ENCODE peak calls at places on chromosomes 12 and 14, in nine cellular contexts. One of them, this sample, is unnamed.

GRCh38 chr12:28998662-28999120 is 150.4 kb upstream of the FAR2 start:
- DNase-seq in cardiac muscle cell: peak; percentile 2
- DNase-seq in GM04504: peak; percentile 8
- DNase-seq in T-helper 2 cell: no peak
- DNase-seq in activated T-helper 1 cell treated with anti-CD3 and anti-CD28 coated beads, Interleukin-2, amount 50 U/mL, for 16 hours: no peak
- DNase-seq in progenitor cell of endocrine pancreas: no peak
- DNase-seq in NCI-H524: peak; percentile 9
- DNase-seq in EH: peak; percentile 49
- DNase-seq in transverse colon: no peak
- DNase-seq in this sample: no peak

GRCh38 chr12:43238281-43238680 is 313.7 kb downstream of the ADAMTS20 start:
- DNase-seq in cardiac muscle cell: no peak
- DNase-seq in GM04504: no peak
- DNase-seq in T-helper 2 cell: no peak
- DNase-seq in activated T-helper 1 cell treated with anti-CD3 and anti-CD28 coated beads, Interleukin-2, amount 50 U/mL, for 16 hours: no peak
- DNase-seq in progenitor cell of endocrine pancreas: no peak
- DNase-seq in NCI-H524: no peak
- DNase-seq in EH: no peak
- DNase-seq in transverse colon: no peak
- DNase-seq in this sample: no peak

GRCh38 chr12:77681726-77682125 is 149.0 kb upstream of the NAV3 start:
- DNase-seq in cardiac muscle cell: no peak
- DNase-seq in GM04504: no peak
- DNase-seq in T-helper 2 cell: no peak
- DNase-seq in activated T-helper 1 cell treated with anti-CD3 and anti-CD28 coated beads, Interleukin-2, amount 50 U/mL, for 16 hours: no peak
- DNase-seq in progenitor cell of endocrine pancreas: no peak
- DNase-seq in NCI-H524: no peak
- DNase-seq in EH: no peak
- DNase-seq in transverse colon: no peak
- DNase-seq in this sample: no peak

GRCh38 chr14:83120187-83120586 is 1586.5 kb upstream of the SEL1L start:
- DNase-seq in cardiac muscle cell: no peak
- DNase-seq in GM04504: no peak
- DNase-seq in T-helper 2 cell: no peak
- DNase-seq in activated T-helper 1 cell treated with anti-CD3 and anti-CD28 coated beads, Interleukin-2, amount 50 U/mL, for 16 hours: no peak
- DNase-seq in progenitor cell of endocrine pancreas: no peak
- DNase-seq in NCI-H524: no peak
- DNase-seq in EH: no peak
- DNase-seq in transverse colon: no peak
- DNase-seq in this sample: no peak

GRCh38 chr12:128025856-128026255 is 241.1 kb upstream of the TMEM132C start:
- DNase-seq in cardiac muscle cell: no peak
- DNase-seq in GM04504: no peak
- DNase-seq in T-helper 2 cell: no peak
- DNase-seq in activated T-helper 1 cell treated with anti-CD3 and anti-CD28 coated beads, Interleukin-2, amount 50 U/mL, for 16 hours: no peak
- DNase-seq in progenitor cell of endocrine pancreas: no peak
- DNase-seq in NCI-H524: peak; percentile 7
- DNase-seq in EH: no peak
- DNase-seq in transverse colon: peak; percentile 73
- DNase-seq in this sample: peak; percentile 58

GRCh38 chr14:66401447-66402095 is 84.6 kb upstream of the CCDC196 start:
- DNase-seq in cardiac muscle cell: no peak
- DNase-seq in GM04504: no peak
- DNase-seq in T-helper 2 cell: no peak
- DNase-seq in activated T-helper 1 cell treated with anti-CD3 and anti-CD28 coated beads, Interleukin-2, amount 50 U/mL, for 16 hours: no peak
- DNase-seq in progenitor cell of endocrine pancreas: no peak
- DNase-seq in NCI-H524: peak; percentile 83
- DNase-seq in EH: no peak
- DNase-seq in transverse colon: no peak
- DNase-seq in this sample: no peak

GRCh38 chr12:66103011-66103913 is 27.3 kb downstream of the LLPH start:
- DNase-seq in cardiac muscle cell: no peak
- DNase-seq in GM04504: no peak
- DNase-seq in T-helper 2 cell: no peak
- DNase-seq in activated T-helper 1 cell treated with anti-CD3 and anti-CD28 coated beads, Interleukin-2, amount 50 U/mL, for 16 hours: no peak
- DNase-seq in progenitor cell of endocrine pancreas: no peak
- DNase-seq in NCI-H524: no peak
- DNase-seq in EH: peak; percentile 78
- DNase-seq in transverse colon: no peak
- DNase-seq in this sample: no peak

GRCh38 chr14:79496701-79497100 is 714.6 kb downstream of the DIO2 start:
- DNase-seq in cardiac muscle cell: no peak
- DNase-seq in GM04504: no peak
- DNase-seq in T-helper 2 cell: no peak
- DNase-seq in activated T-helper 1 cell treated with anti-CD3 and anti-CD28 coated beads, Interleukin-2, amount 50 U/mL, for 16 hours: no peak
- DNase-seq in progenitor cell of endocrine pancreas: no peak
- DNase-seq in NCI-H524: peak; percentile 98
- DNase-seq in EH: no peak
- DNase-seq in transverse colon: no peak
- DNase-seq in this sample: no peak

GRCh38 chr14:26719514-26719913 is 121.7 kb upstream of the NOVA1 start:
- DNase-seq in cardiac muscle cell: no peak
- DNase-seq in GM04504: no peak
- DNase-seq in T-helper 2 cell: no peak
- DNase-seq in activated T-helper 1 cell treated with anti-CD3 and anti-CD28 coated beads, Interleukin-2, amount 50 U/mL, for 16 hours: no peak
- DNase-seq in progenitor cell of endocrine pancreas: no peak
- DNase-seq in NCI-H524: no peak
- DNase-seq in EH: no peak
- DNase-seq in transverse colon: no peak
- DNase-seq in this sample: no peak

GRCh38 chr12:9760699-9761406 is at the start of gene CD69:
- DNase-seq in cardiac muscle cell: no peak
- DNase-seq in GM04504: no peak
- DNase-seq in T-helper 2 cell: peak; percentile 94
- DNase-seq in activated T-helper 1 cell treated with anti-CD3 and anti-CD28 coated beads, Interleukin-2, amount 50 U/mL, for 16 hours: peak; percentile 34
- DNase-seq in progenitor cell of endocrine pancreas: no peak
- DNase-seq in NCI-H524: no peak
- DNase-seq in EH: no peak
- DNase-seq in transverse colon: peak; percentile 71
- DNase-seq in this sample: peak; percentile 39

GRCh38 chr14:54259821-54260220 is 137.0 kb upstream of the CDKN3 start:
- DNase-seq in cardiac muscle cell: no peak
- DNase-seq in GM04504: no peak
- DNase-seq in T-helper 2 cell: no peak
- DNase-seq in activated T-helper 1 cell treated with anti-CD3 and anti-CD28 coated beads, Interleukin-2, amount 50 U/mL, for 16 hours: no peak
- DNase-seq in progenitor cell of endocrine pancreas: no peak
- DNase-seq in NCI-H524: no peak
- DNase-seq in EH: no peak
- DNase-seq in transverse colon: no peak
- DNase-seq in this sample: no peak

GRCh38 chr12:118704517-118704916 is 276.8 kb upstream of the SRRM4 start:
- DNase-seq in cardiac muscle cell: no peak
- DNase-seq in GM04504: no peak
- DNase-seq in T-helper 2 cell: no peak
- DNase-seq in activated T-helper 1 cell treated with anti-CD3 and anti-CD28 coated beads, Interleukin-2, amount 50 U/mL, for 16 hours: no peak
- DNase-seq in progenitor cell of endocrine pancreas: no peak
- DNase-seq in NCI-H524: peak; percentile 38
- DNase-seq in EH: no peak
- DNase-seq in transverse colon: no peak
- DNase-seq in this sample: no peak

GRCh38 chr12:26062566-26062965 is 62.3 kb downstream of the BHLHE41 start:
- DNase-seq in cardiac muscle cell: no peak
- DNase-seq in GM04504: no peak
- DNase-seq in T-helper 2 cell: no peak
- DNase-seq in activated T-helper 1 cell treated with anti-CD3 and anti-CD28 coated beads, Interleukin-2, amount 50 U/mL, for 16 hours: no peak
- DNase-seq in progenitor cell of endocrine pancreas: no peak
- DNase-seq in NCI-H524: no peak
- DNase-seq in EH: peak; percentile 76
- DNase-seq in transverse colon: no peak
- DNase-seq in this sample: no peak

GRCh38 chr14:92314182-92314581 is 8.8 kb upstream of the SLC24A4 start:
- DNase-seq in cardiac muscle cell: no peak
- DNase-seq in GM04504: no peak
- DNase-seq in T-helper 2 cell: no peak
- DNase-seq in activated T-helper 1 cell treated with anti-CD3 and anti-CD28 coated beads, Interleukin-2, amount 50 U/mL, for 16 hours: no peak
- DNase-seq in progenitor cell of endocrine pancreas: no peak
- DNase-seq in NCI-H524: no peak
- DNase-seq in EH: no peak
- DNase-seq in transverse colon: no peak
- DNase-seq in this sample: no peak

GRCh38 chr14:36747411-36748184 is 85.9 kb downstream of the PAX9 start:
- DNase-seq in cardiac muscle cell: no peak
- DNase-seq in GM04504: no peak
- DNase-seq in T-helper 2 cell: no peak
- DNase-seq in activated T-helper 1 cell treated with anti-CD3 and anti-CD28 coated beads, Interleukin-2, amount 50 U/mL, for 16 hours: no peak
- DNase-seq in progenitor cell of endocrine pancreas: no peak
- DNase-seq in NCI-H524: peak; percentile 52
- DNase-seq in EH: peak; percentile 11
- DNase-seq in transverse colon: no peak
- DNase-seq in this sample: no peak

GRCh38 chr12:50218386-50218785 is 51.2 kb upstream of the CERS5 start:
- DNase-seq in cardiac muscle cell: no peak
- DNase-seq in GM04504: no peak
- DNase-seq in T-helper 2 cell: no peak
- DNase-seq in activated T-helper 1 cell treated with anti-CD3 and anti-CD28 coated beads, Interleukin-2, amount 50 U/mL, for 16 hours: no peak
- DNase-seq in progenitor cell of endocrine pancreas: no peak
- DNase-seq in NCI-H524: no peak
- DNase-seq in EH: peak; percentile 68
- DNase-seq in transverse colon: no peak
- DNase-seq in this sample: no peak

GRCh38 chr12:98126637-98127335 is 388.6 kb upstream of the TMPO start:
- DNase-seq in cardiac muscle cell: no peak
- DNase-seq in GM04504: no peak
- DNase-seq in T-helper 2 cell: no peak
- DNase-seq in activated T-helper 1 cell treated with anti-CD3 and anti-CD28 coated beads, Interleukin-2, amount 50 U/mL, for 16 hours: no peak
- DNase-seq in progenitor cell of endocrine pancreas: no peak
- DNase-seq in NCI-H524: no peak
- DNase-seq in EH: no peak
- DNase-seq in transverse colon: no peak
- DNase-seq in this sample: no peak

GRCh38 chr12:6567112-6567680 is 895 bp downstream of the NOP2 start:
- DNase-seq in cardiac muscle cell: no peak
- DNase-seq in GM04504: no peak
- DNase-seq in T-helper 2 cell: no peak
- DNase-seq in activated T-helper 1 cell treated with anti-CD3 and anti-CD28 coated beads, Interleukin-2, amount 50 U/mL, for 16 hours: no peak
- DNase-seq in progenitor cell of endocrine pancreas: no peak
- DNase-seq in NCI-H524: no peak
- DNase-seq in EH: peak; percentile 20
- DNase-seq in transverse colon: no peak
- DNase-seq in this sample: no peak

GRCh38 chr12:62934799-62935674 is at the start of gene PPM1H:
- DNase-seq in cardiac muscle cell: peak; percentile 89
- DNase-seq in GM04504: no peak
- DNase-seq in T-helper 2 cell: peak; percentile 54
- DNase-seq in activated T-helper 1 cell treated with anti-CD3 and anti-CD28 coated beads, Interleukin-2, amount 50 U/mL, for 16 hours: no peak
- DNase-seq in progenitor cell of endocrine pancreas: peak; percentile 98
- DNase-seq in NCI-H524: peak; percentile 75
- DNase-seq in EH: peak; percentile 60
- DNase-seq in transverse colon: peak; percentile 82
- DNase-seq in this sample: peak; percentile 86

GRCh38 chr12:53670966-53671365 is 4.9 kb downstream of the ATP5MC2 start:
- DNase-seq in cardiac muscle cell: no peak
- DNase-seq in GM04504: no peak
- DNase-seq in T-helper 2 cell: peak; percentile 21
- DNase-seq in activated T-helper 1 cell treated with anti-CD3 and anti-CD28 coated beads, Interleukin-2, amount 50 U/mL, for 16 hours: no peak
- DNase-seq in progenitor cell of endocrine pancreas: no peak
- DNase-seq in NCI-H524: no peak
- DNase-seq in EH: peak; percentile 26
- DNase-seq in transverse colon: no peak
- DNase-seq in this sample: no peak

GRCh38 chr12:116172224-116172849 is 105.2 kb downstream of the MED13L start:
- DNase-seq in cardiac muscle cell: no peak
- DNase-seq in GM04504: no peak
- DNase-seq in T-helper 2 cell: peak; percentile 79
- DNase-seq in activated T-helper 1 cell treated with anti-CD3 and anti-CD28 coated beads, Interleukin-2, amount 50 U/mL, for 16 hours: no peak
- DNase-seq in progenitor cell of endocrine pancreas: no peak
- DNase-seq in NCI-H524: no peak
- DNase-seq in EH: no peak
- DNase-seq in transverse colon: no peak
- DNase-seq in this sample: no peak

GRCh38 chr12:12804432-12804886 is 8.7 kb upstream of the DDX47 start:
- DNase-seq in cardiac muscle cell: no peak
- DNase-seq in GM04504: peak; percentile 72
- DNase-seq in T-helper 2 cell: no peak
- DNase-seq in activated T-helper 1 cell treated with anti-CD3 and anti-CD28 coated beads, Interleukin-2, amount 50 U/mL, for 16 hours: no peak
- DNase-seq in progenitor cell of endocrine pancreas: no peak
- DNase-seq in NCI-H524: no peak
- DNase-seq in EH: peak; percentile 93
- DNase-seq in transverse colon: no peak
- DNase-seq in this sample: no peak

GRCh38 chr14:74962059-74962458 is 6.7 kb upstream of the PGF start:
- DNase-seq in cardiac muscle cell: no peak
- DNase-seq in GM04504: no peak
- DNase-seq in T-helper 2 cell: no peak
- DNase-seq in activated T-helper 1 cell treated with anti-CD3 and anti-CD28 coated beads, Interleukin-2, amount 50 U/mL, for 16 hours: no peak
- DNase-seq in progenitor cell of endocrine pancreas: no peak
- DNase-seq in NCI-H524: no peak
- DNase-seq in EH: no peak
- DNase-seq in transverse colon: no peak
- DNase-seq in this sample: no peak

GRCh38 chr12:29066061-29066588 is 83.0 kb upstream of the FAR2 start:
- DNase-seq in cardiac muscle cell: no peak
- DNase-seq in GM04504: no peak
- DNase-seq in T-helper 2 cell: peak; percentile 78
- DNase-seq in activated T-helper 1 cell treated with anti-CD3 and anti-CD28 coated beads, Interleukin-2, amount 50 U/mL, for 16 hours: no peak
- DNase-seq in progenitor cell of endocrine pancreas: no peak
- DNase-seq in NCI-H524: no peak
- DNase-seq in EH: peak; percentile 56
- DNase-seq in transverse colon: no peak
- DNase-seq in this sample: no peak

GRCh38 chr12:80101126-80101525 is 1.8 kb downstream of the OTOGL start:
- DNase-seq in cardiac muscle cell: no peak
- DNase-seq in GM04504: no peak
- DNase-seq in T-helper 2 cell: no peak
- DNase-seq in activated T-helper 1 cell treated with anti-CD3 and anti-CD28 coated beads, Interleukin-2, amount 50 U/mL, for 16 hours: no peak
- DNase-seq in progenitor cell of endocrine pancreas: no peak
- DNase-seq in NCI-H524: no peak
- DNase-seq in EH: peak; percentile 39
- DNase-seq in transverse colon: no peak
- DNase-seq in this sample: no peak

GRCh38 chr14:24274101-24274543 is 2.7 kb upstream of the RABGGTA start:
- DNase-seq in cardiac muscle cell: no peak
- DNase-seq in GM04504: no peak
- DNase-seq in T-helper 2 cell: peak; percentile 75
- DNase-seq in activated T-helper 1 cell treated with anti-CD3 and anti-CD28 coated beads, Interleukin-2, amount 50 U/mL, for 16 hours: no peak
- DNase-seq in progenitor cell of endocrine pancreas: no peak
- DNase-seq in NCI-H524: no peak
- DNase-seq in EH: no peak
- DNase-seq in transverse colon: no peak
- DNase-seq in this sample: no peak

GRCh38 chr12:117155278-117156060 is 34.8 kb downstream of the FBXO21 start:
- DNase-seq in cardiac muscle cell: peak; percentile 89
- DNase-seq in GM04504: no peak
- DNase-seq in T-helper 2 cell: peak; percentile 76
- DNase-seq in activated T-helper 1 cell treated with anti-CD3 and anti-CD28 coated beads, Interleukin-2, amount 50 U/mL, for 16 hours: peak; percentile 58
- DNase-seq in progenitor cell of endocrine pancreas: peak; percentile 67
- DNase-seq in NCI-H524: peak; percentile 75
- DNase-seq in EH: peak; percentile 28
- DNase-seq in transverse colon: peak; percentile 52
- DNase-seq in this sample: peak; percentile 58

GRCh38 chr12:89781961-89782360 is 73.3 kb upstream of the ATP2B1 start:
- DNase-seq in cardiac muscle cell: no peak
- DNase-seq in GM04504: no peak
- DNase-seq in T-helper 2 cell: no peak
- DNase-seq in activated T-helper 1 cell treated with anti-CD3 and anti-CD28 coated beads, Interleukin-2, amount 50 U/mL, for 16 hours: no peak
- DNase-seq in progenitor cell of endocrine pancreas: no peak
- DNase-seq in NCI-H524: no peak
- DNase-seq in EH: no peak
- DNase-seq in transverse colon: no peak
- DNase-seq in this sample: no peak

GRCh38 chr12:104303538-104304151 is at the start of gene EID3:
- DNase-seq in cardiac muscle cell: peak; percentile 73
- DNase-seq in GM04504: no peak
- DNase-seq in T-helper 2 cell: peak; percentile 92
- DNase-seq in activated T-helper 1 cell treated with anti-CD3 and anti-CD28 coated beads, Interleukin-2, amount 50 U/mL, for 16 hours: peak; percentile 77
- DNase-seq in progenitor cell of endocrine pancreas: peak; percentile 76
- DNase-seq in NCI-H524: no peak
- DNase-seq in EH: peak; percentile 89
- DNase-seq in transverse colon: peak; percentile 88
- DNase-seq in this sample: peak; percentile 85

This sample was measured in left colon.